ENCODE peak calls at places on chromosomes 11 and 22, in four cellular contexts. One of them, this sample, is unnamed.

GRCh38 chr22:48942698-48943566 is 884.7 kb downstream of the BRD1 start:
- DNase-seq in stimulated activated CD8-positive, alpha-beta memory T cell treated with anti-CD3 and anti-CD28 coated beads, Interleukin-2, amount 100 ng/mL, for 48 hours: no peak
- DNase-seq in DMS153: no peak
- DNase-seq in cerebellar cortex: no peak
- DNase-seq in this sample: peak

GRCh38 chr11:68845351-68846002 is 3.8 kb upstream of the CPT1A start:
- DNase-seq in stimulated activated CD8-positive, alpha-beta memory T cell treated with anti-CD3 and anti-CD28 coated beads, Interleukin-2, amount 100 ng/mL, for 48 hours: no peak
- DNase-seq in DMS153: no peak
- DNase-seq in cerebellar cortex: no peak
- DNase-seq in this sample: no peak

GRCh38 chr11:66080055-66080817 is 10.2 kb downstream of the PACS1 start:
- DNase-seq in stimulated activated CD8-positive, alpha-beta memory T cell treated with anti-CD3 and anti-CD28 coated beads, Interleukin-2, amount 100 ng/mL, for 48 hours: peak
- DNase-seq in DMS153: no peak
- DNase-seq in cerebellar cortex: no peak
- DNase-seq in this sample: no peak

GRCh38 chr11:15276616-15277015 is 161.9 kb downstream of the INSC start:
- DNase-seq in stimulated activated CD8-positive, alpha-beta memory T cell treated with anti-CD3 and anti-CD28 coated beads, Interleukin-2, amount 100 ng/mL, for 48 hours: no peak
- DNase-seq in DMS153: peak
- DNase-seq in cerebellar cortex: peak
- DNase-seq in this sample: no peak

GRCh38 chr11:119417726-119418540 is 5.0 kb downstream of the THY1 start:
- DNase-seq in stimulated activated CD8-positive, alpha-beta memory T cell treated with anti-CD3 and anti-CD28 coated beads, Interleukin-2, amount 100 ng/mL, for 48 hours: no peak
- DNase-seq in DMS153: no peak
- DNase-seq in cerebellar cortex: no peak
- DNase-seq in this sample: peak

GRCh38 chr22:41682033-41682807 is 6.4 kb downstream of the SNU13 start:
- DNase-seq in stimulated activated CD8-positive, alpha-beta memory T cell treated with anti-CD3 and anti-CD28 coated beads, Interleukin-2, amount 100 ng/mL, for 48 hours: peak
- DNase-seq in DMS153: peak
- DNase-seq in cerebellar cortex: peak
- DNase-seq in this sample: peak

GRCh38 chr11:67656278-67656922 is 5.9 kb upstream of the ACY3 start:
- DNase-seq in stimulated activated CD8-positive, alpha-beta memory T cell treated with anti-CD3 and anti-CD28 coated beads, Interleukin-2, amount 100 ng/mL, for 48 hours: no peak
- DNase-seq in DMS153: no peak
- DNase-seq in cerebellar cortex: no peak
- DNase-seq in this sample: peak

GRCh38 chr11:15123849-15124248 is 9.1 kb downstream of the INSC start:
- DNase-seq in stimulated activated CD8-positive, alpha-beta memory T cell treated with anti-CD3 and anti-CD28 coated beads, Interleukin-2, amount 100 ng/mL, for 48 hours: no peak
- DNase-seq in DMS153: no peak
- DNase-seq in cerebellar cortex: no peak
- DNase-seq in this sample: no peak

GRCh38 chr11:72741849-72742521 is 10.2 kb downstream of the ARAP1 start:
- DNase-seq in stimulated activated CD8-positive, alpha-beta memory T cell treated with anti-CD3 and anti-CD28 coated beads, Interleukin-2, amount 100 ng/mL, for 48 hours: no peak
- DNase-seq in DMS153: no peak
- DNase-seq in cerebellar cortex: no peak
- DNase-seq in this sample: no peak

GRCh38 chr11:46418751-46419150 is 27.2 kb upstream of the CHRM4 start:
- DNase-seq in stimulated activated CD8-positive, alpha-beta memory T cell treated with anti-CD3 and anti-CD28 coated beads, Interleukin-2, amount 100 ng/mL, for 48 hours: no peak
- DNase-seq in DMS153: no peak
- DNase-seq in cerebellar cortex: no peak
- DNase-seq in this sample: no peak

GRCh38 chr22:47421846-47422245 is 659.4 kb downstream of the TBC1D22A start:
- DNase-seq in stimulated activated CD8-positive, alpha-beta memory T cell treated with anti-CD3 and anti-CD28 coated beads, Interleukin-2, amount 100 ng/mL, for 48 hours: no peak
- DNase-seq in DMS153: no peak
- DNase-seq in cerebellar cortex: no peak
- DNase-seq in this sample: no peak

GRCh38 chr11:133898031-133898769 is 52.9 kb upstream of the SPATA19 start:
- DNase-seq in stimulated activated CD8-positive, alpha-beta memory T cell treated with anti-CD3 and anti-CD28 coated beads, Interleukin-2, amount 100 ng/mL, for 48 hours: no peak
- DNase-seq in DMS153: no peak
- DNase-seq in cerebellar cortex: no peak
- DNase-seq in this sample: peak

GRCh38 chr11:46666516-46666915 is 33.9 kb downstream of the ARHGAP1 start:
- DNase-seq in stimulated activated CD8-positive, alpha-beta memory T cell treated with anti-CD3 and anti-CD28 coated beads, Interleukin-2, amount 100 ng/mL, for 48 hours: no peak
- DNase-seq in DMS153: no peak
- DNase-seq in cerebellar cortex: no peak
- DNase-seq in this sample: no peak

GRCh38 chr11:110565344-110565684 is 135.6 kb downstream of the FDX1 start:
- DNase-seq in stimulated activated CD8-positive, alpha-beta memory T cell treated with anti-CD3 and anti-CD28 coated beads, Interleukin-2, amount 100 ng/mL, for 48 hours: no peak
- DNase-seq in DMS153: no peak
- DNase-seq in cerebellar cortex: no peak
- DNase-seq in this sample: peak

GRCh38 chr11:134120143-134120850 is 51.4 kb downstream of the JAM3 start:
- DNase-seq in stimulated activated CD8-positive, alpha-beta memory T cell treated with anti-CD3 and anti-CD28 coated beads, Interleukin-2, amount 100 ng/mL, for 48 hours: no peak
- DNase-seq in DMS153: no peak
- DNase-seq in cerebellar cortex: peak
- DNase-seq in this sample: no peak

GRCh38 chr11:115317428-115318185 is 186.6 kb downstream of the CADM1 start:
- DNase-seq in stimulated activated CD8-positive, alpha-beta memory T cell treated with anti-CD3 and anti-CD28 coated beads, Interleukin-2, amount 100 ng/mL, for 48 hours: no peak
- DNase-seq in DMS153: peak
- DNase-seq in cerebellar cortex: no peak
- DNase-seq in this sample: no peak

GRCh38 chr22:22161924-22162851 is 82.4 kb upstream of the VPREB1 start:
- DNase-seq in stimulated activated CD8-positive, alpha-beta memory T cell treated with anti-CD3 and anti-CD28 coated beads, Interleukin-2, amount 100 ng/mL, for 48 hours: no peak
- DNase-seq in DMS153: no peak
- DNase-seq in cerebellar cortex: no peak
- DNase-seq in this sample: peak

GRCh38 chr22:23038334-23038642 is 32.0 kb upstream of the GNAZ start:
- DNase-seq in stimulated activated CD8-positive, alpha-beta memory T cell treated with anti-CD3 and anti-CD28 coated beads, Interleukin-2, amount 100 ng/mL, for 48 hours: no peak
- DNase-seq in DMS153: no peak
- DNase-seq in cerebellar cortex: no peak
- DNase-seq in this sample: no peak

GRCh38 chr11:36012410-36012809 is 68.5 kb downstream of the LDLRAD3 start:
- DNase-seq in stimulated activated CD8-positive, alpha-beta memory T cell treated with anti-CD3 and anti-CD28 coated beads, Interleukin-2, amount 100 ng/mL, for 48 hours: no peak
- DNase-seq in DMS153: no peak
- DNase-seq in cerebellar cortex: no peak
- DNase-seq in this sample: no peak

GRCh38 chr11:67356867-67357561 is 3.7 kb upstream of the POLD4 start:
- DNase-seq in stimulated activated CD8-positive, alpha-beta memory T cell treated with anti-CD3 and anti-CD28 coated beads, Interleukin-2, amount 100 ng/mL, for 48 hours: peak
- DNase-seq in DMS153: peak
- DNase-seq in cerebellar cortex: peak
- DNase-seq in this sample: peak

GRCh38 chr11:87263979-87264378 is 226.2 kb downstream of the TMEM135 start:
- DNase-seq in stimulated activated CD8-positive, alpha-beta memory T cell treated with anti-CD3 and anti-CD28 coated beads, Interleukin-2, amount 100 ng/mL, for 48 hours: no peak
- DNase-seq in DMS153: no peak
- DNase-seq in cerebellar cortex: no peak
- DNase-seq in this sample: no peak

GRCh38 chr22:25013634-25014033 is 61.1 kb downstream of the KIAA1671 start:
- DNase-seq in stimulated activated CD8-positive, alpha-beta memory T cell treated with anti-CD3 and anti-CD28 coated beads, Interleukin-2, amount 100 ng/mL, for 48 hours: no peak
- DNase-seq in DMS153: peak
- DNase-seq in cerebellar cortex: no peak
- DNase-seq in this sample: no peak

GRCh38 chr11:18768472-18768901 is 23.1 kb downstream of the PTPN5 start:
- DNase-seq in stimulated activated CD8-positive, alpha-beta memory T cell treated with anti-CD3 and anti-CD28 coated beads, Interleukin-2, amount 100 ng/mL, for 48 hours: no peak
- DNase-seq in DMS153: no peak
- DNase-seq in cerebellar cortex: no peak
- DNase-seq in this sample: no peak

GRCh38 chr11:62577046-62577708 is 3.5 kb upstream of the EEF1G start:
- DNase-seq in stimulated activated CD8-positive, alpha-beta memory T cell treated with anti-CD3 and anti-CD28 coated beads, Interleukin-2, amount 100 ng/mL, for 48 hours: no peak
- DNase-seq in DMS153: no peak
- DNase-seq in cerebellar cortex: no peak
- DNase-seq in this sample: no peak

GRCh38 chr11:93000511-93001476 is 31.3 kb downstream of the MTNR1B start:
- DNase-seq in stimulated activated CD8-positive, alpha-beta memory T cell treated with anti-CD3 and anti-CD28 coated beads, Interleukin-2, amount 100 ng/mL, for 48 hours: no peak
- DNase-seq in DMS153: no peak
- DNase-seq in cerebellar cortex: no peak
- DNase-seq in this sample: no peak

GRCh38 chr11:132717824-132718223 is 814.5 kb downstream of the OPCML start:
- DNase-seq in stimulated activated CD8-positive, alpha-beta memory T cell treated with anti-CD3 and anti-CD28 coated beads, Interleukin-2, amount 100 ng/mL, for 48 hours: no peak
- DNase-seq in DMS153: no peak
- DNase-seq in cerebellar cortex: no peak
- DNase-seq in this sample: no peak

GRCh38 chr11:70824590-70825300 is 426.4 kb downstream of the CTTN start:
- DNase-seq in stimulated activated CD8-positive, alpha-beta memory T cell treated with anti-CD3 and anti-CD28 coated beads, Interleukin-2, amount 100 ng/mL, for 48 hours: no peak
- DNase-seq in DMS153: no peak
- DNase-seq in cerebellar cortex: no peak
- DNase-seq in this sample: peak

GRCh38 chr22:17132112-17132511 is 11.0 kb upstream of the TMEM121B start:
- DNase-seq in stimulated activated CD8-positive, alpha-beta memory T cell treated with anti-CD3 and anti-CD28 coated beads, Interleukin-2, amount 100 ng/mL, for 48 hours: no peak
- DNase-seq in DMS153: no peak
- DNase-seq in cerebellar cortex: no peak
- DNase-seq in this sample: no peak

This sample was measured in H7.